ENCODE peak calls at places on chromosomes 7 and 10, in four cellular contexts. N is suprapubic skin, K is sciatic nerve, L is EH. A is an unnamed sample.

GRCh38 chr10:126497672-126498071 is 109.4 kb upstream of the ADAM12 start:
- DNase-seq in N (no peak), K (no peak), L (no peak), A (no peak)

GRCh38 chr10:33274096-33274785 is 60.2 kb downstream of the NRP1 start:
- DNase-seq in N (no peak), K (no peak), L (no peak), A (no peak)

GRCh38 chr10:101284171-101285092 is 55.2 kb upstream of the LBX1 start:
- DNase-seq in N (no peak), K (no peak), L (no peak), A (no peak)

GRCh38 chr7:4683043-4683883 is 1.2 kb downstream of the FOXK1 start:
- DNase-seq in N (no peak), K (peak), L (peak), A (no peak)

GRCh38 chr10:97291357-97292096 is 910 bp downstream of the ARHGAP19 start:
- DNase-seq in N (peak), K (no peak), L (no peak), A (no peak)

GRCh38 chr10:33893502-33893901 is 559.0 kb upstream of the NRP1 start:
- DNase-seq in N (no peak), K (no peak), L (peak), A (no peak)

GRCh38 chr10:116910924-116911323 is 61.6 kb downstream of the ENO4 start:
- DNase-seq in N (no peak), K (no peak), L (no peak), A (no peak)

GRCh38 chr10:88106348-88106747 is 242.9 kb downstream of the PTEN start:
- DNase-seq in N (no peak), K (no peak), L (no peak), A (no peak)

GRCh38 chr10:16967000-16967865 is 150.0 kb upstream of the RSU1 start:
- DNase-seq in N (no peak), K (no peak), L (peak), A (no peak)

GRCh38 chr10:6213257-6213905 is 10.6 kb downstream of the PFKFB3 start:
- DNase-seq in N (no peak), K (no peak), L (no peak), A (no peak)